ENCODE peak calls at places on chromosome 7, in six cellular contexts. One of them, this sample, is unnamed. For H3K36me3, the result is how much of the 10 kb centered on the place peaks cover.

GRCh38 chr7:94223375-94224084 is 171.2 kb upstream of the COL1A2 start:
- DNase-seq in ovary: no peak
- DNase-seq in tibial nerve: no peak
- DNase-seq in transverse colon: no peak
- DNase-seq in H1: peak
- DNase-seq in stomach: no peak
- DNase-seq in this sample: no peak

GRCh38 chr7:66138994-66139752 is 24.5 kb downstream of the CRCP start:
- DNase-seq in transverse colon: no peak
- DNase-seq in ovary: no peak
- DNase-seq in tibial nerve: no peak
- DNase-seq in stomach: no peak
- DNase-seq in H1: no peak
- DNase-seq in this sample: no peak

GRCh38 chr7:1369856-1370657 is 89.2 kb downstream of the MICALL2 start:
- DNase-seq in tibial nerve: no peak
- DNase-seq in ovary: no peak
- DNase-seq in stomach: no peak
- DNase-seq in H1: peak
- DNase-seq in transverse colon: no peak
- DNase-seq in this sample: no peak

GRCh38 chr7:21514071-21514470 is 28.8 kb upstream of the DNAH11 start:
- DNase-seq in ovary: no peak
- DNase-seq in stomach: no peak
- DNase-seq in tibial nerve: no peak
- DNase-seq in transverse colon: no peak
- DNase-seq in H1: no peak
- DNase-seq in this sample: no peak

GRCh38 chr7:104914427-104914826 is 99.6 kb upstream of the KMT2E start:
- DNase-seq in stomach: no peak
- DNase-seq in transverse colon: no peak
- DNase-seq in H1: no peak
- DNase-seq in ovary: no peak
- DNase-seq in tibial nerve: no peak
- DNase-seq in this sample: no peak

GRCh38 chr7:85573346-85573745 is 386.5 kb upstream of the SEMA3D start:
- DNase-seq in H1: no peak
- DNase-seq in stomach: no peak
- DNase-seq in transverse colon: no peak
- DNase-seq in ovary: no peak
- DNase-seq in tibial nerve: no peak
- DNase-seq in this sample: no peak

GRCh38 chr7:65827366-65827765 is 45.5 kb upstream of the VKORC1L1 start:
- DNase-seq in transverse colon: no peak
- DNase-seq in stomach: no peak
- DNase-seq in tibial nerve: no peak
- DNase-seq in H1: no peak
- DNase-seq in ovary: no peak
- DNase-seq in this sample: no peak

GRCh38 chr7:1324028-1324900 is 91.6 kb downstream of the UNCX start:
- DNase-seq in stomach: no peak
- DNase-seq in tibial nerve: no peak
- DNase-seq in ovary: no peak
- DNase-seq in H1: no peak
- DNase-seq in transverse colon: no peak
- DNase-seq in this sample: no peak

GRCh38 chr7:148156248-148156647 is 434.3 kb upstream of the C7orf33 start:
- DNase-seq in transverse colon: no peak
- DNase-seq in ovary: no peak
- DNase-seq in H1: no peak
- DNase-seq in stomach: no peak
- DNase-seq in tibial nerve: no peak
- DNase-seq in this sample: no peak

GRCh38 chr7:114630186-114630824 is 215.7 kb downstream of the FOXP2 start:
- DNase-seq in tibial nerve: no peak
- DNase-seq in stomach: no peak
- DNase-seq in ovary: no peak
- DNase-seq in H1: no peak
- DNase-seq in transverse colon: no peak
- DNase-seq in this sample: no peak

GRCh38 chr7:7352845-7353244 is 170.5 kb downstream of the C1GALT1 start:
- DNase-seq in transverse colon: no peak
- DNase-seq in stomach: no peak
- DNase-seq in H1: peak
- DNase-seq in tibial nerve: no peak
- DNase-seq in ovary: no peak
- DNase-seq in this sample: no peak

GRCh38 chr7:87445897-87446296 is 29.6 kb downstream of the ABCB4 start:
- DNase-seq in tibial nerve: no peak
- DNase-seq in transverse colon: no peak
- DNase-seq in stomach: no peak
- DNase-seq in H1: no peak
- DNase-seq in ovary: no peak
- DNase-seq in this sample: no peak

GRCh38 chr7:35968140-35968940 is 167.5 kb downstream of the SEPTIN7 start:
- DNase-seq in tibial nerve: no peak
- DNase-seq in stomach: no peak
- DNase-seq in H1: no peak
- DNase-seq in ovary: no peak
- DNase-seq in transverse colon: no peak
- DNase-seq in this sample: no peak

GRCh38 chr7:39252916-39253315 is 275.2 kb downstream of the POU6F2 start:
- DNase-seq in H1: no peak
- DNase-seq in stomach: no peak
- DNase-seq in tibial nerve: no peak
- DNase-seq in transverse colon: no peak
- DNase-seq in ovary: no peak
- DNase-seq in this sample: no peak

GRCh38 chr7:8058852-8059251 is 90.3 kb downstream of the GLCCI1 start:
- DNase-seq in H1: no peak
- DNase-seq in stomach: no peak
- DNase-seq in transverse colon: no peak
- DNase-seq in ovary: no peak
- DNase-seq in tibial nerve: no peak
- DNase-seq in this sample: no peak

GRCh38 chr7:130008941-130009847 is 42.0 kb downstream of the ZC3HC1 start:
- DNase-seq in transverse colon: peak
- DNase-seq in tibial nerve: no peak
- DNase-seq in H1: no peak
- DNase-seq in ovary: peak
- DNase-seq in stomach: peak
- DNase-seq in this sample: no peak

GRCh38 chr7:116902811-116903210 is 40.4 kb downstream of the CAPZA2 start:
- DNase-seq in tibial nerve: no peak
- DNase-seq in transverse colon: no peak
- DNase-seq in ovary: no peak
- DNase-seq in H1: no peak
- DNase-seq in stomach: no peak
- DNase-seq in this sample: no peak
- H3K36me3 ChIP-seq in tibial nerve: under half
- H3K36me3 ChIP-seq in transverse colon: half or more
- H3K36me3 ChIP-seq in ovary: under half
- H3K36me3 ChIP-seq in H1: under half
- H3K36me3 ChIP-seq in stomach: half or more
- H3K36me3 ChIP-seq in this sample: under half

GRCh38 chr7:25823571-25823970 is 328.4 kb upstream of the NFE2L3 start:
- DNase-seq in stomach: no peak
- DNase-seq in tibial nerve: no peak
- DNase-seq in transverse colon: no peak
- DNase-seq in H1: no peak
- DNase-seq in ovary: no peak
- DNase-seq in this sample: no peak

GRCh38 chr7:25822823-25823222 is 329.2 kb upstream of the NFE2L3 start:
- DNase-seq in stomach: no peak
- DNase-seq in tibial nerve: no peak
- DNase-seq in H1: no peak
- DNase-seq in ovary: no peak
- DNase-seq in transverse colon: no peak
- DNase-seq in this sample: no peak

GRCh38 chr7:25821225-25821624 is 330.8 kb upstream of the NFE2L3 start:
- DNase-seq in ovary: no peak
- DNase-seq in tibial nerve: no peak
- DNase-seq in H1: no peak
- DNase-seq in transverse colon: no peak
- DNase-seq in stomach: no peak
- DNase-seq in this sample: no peak

GRCh38 chr7:25815711-25816110 is 336.3 kb upstream of the NFE2L3 start:
- DNase-seq in ovary: no peak
- DNase-seq in transverse colon: no peak
- DNase-seq in stomach: no peak
- DNase-seq in tibial nerve: no peak
- DNase-seq in H1: no peak
- DNase-seq in this sample: no peak

GRCh38 chr7:25820432-25821040 is 331.5 kb upstream of the NFE2L3 start:
- DNase-seq in tibial nerve: no peak
- DNase-seq in stomach: no peak
- DNase-seq in ovary: no peak
- DNase-seq in H1: no peak
- DNase-seq in transverse colon: no peak
- DNase-seq in this sample: no peak
- TF ChIP-seq CTCF in tibial nerve: no peak
- TF ChIP-seq CTCF in stomach: no peak
- TF ChIP-seq CTCF in ovary: no peak
- TF ChIP-seq CTCF in H1: peak
- TF ChIP-seq CTCF in transverse colon: peak
- TF ChIP-seq CTCF in this sample: no peak

GRCh38 chr7:113084499-113085172 is 2.0 kb downstream of the GPR85 start:
- DNase-seq in ovary: no peak
- DNase-seq in H1: no peak
- DNase-seq in transverse colon: no peak
- DNase-seq in stomach: no peak
- DNase-seq in tibial nerve: no peak
- DNase-seq in this sample: no peak

GRCh38 chr7:113085781-113086390 is 741 bp downstream of the GPR85 start:
- DNase-seq in H1: no peak
- DNase-seq in ovary: no peak
- DNase-seq in stomach: no peak
- DNase-seq in tibial nerve: no peak
- DNase-seq in transverse colon: no peak
- DNase-seq in this sample: no peak

GRCh38 chr7:113086431-113086888 is at the start of gene GPR85:
- DNase-seq in stomach: peak
- DNase-seq in tibial nerve: peak
- DNase-seq in transverse colon: peak
- DNase-seq in H1: peak
- DNase-seq in ovary: peak
- DNase-seq in this sample: peak

GRCh38 chr7:113083132-113083833 is 3.3 kb downstream of the GPR85 start:
- DNase-seq in ovary: no peak
- DNase-seq in tibial nerve: no peak
- DNase-seq in stomach: no peak
- DNase-seq in transverse colon: no peak
- DNase-seq in H1: no peak
- DNase-seq in this sample: no peak

DNA sequence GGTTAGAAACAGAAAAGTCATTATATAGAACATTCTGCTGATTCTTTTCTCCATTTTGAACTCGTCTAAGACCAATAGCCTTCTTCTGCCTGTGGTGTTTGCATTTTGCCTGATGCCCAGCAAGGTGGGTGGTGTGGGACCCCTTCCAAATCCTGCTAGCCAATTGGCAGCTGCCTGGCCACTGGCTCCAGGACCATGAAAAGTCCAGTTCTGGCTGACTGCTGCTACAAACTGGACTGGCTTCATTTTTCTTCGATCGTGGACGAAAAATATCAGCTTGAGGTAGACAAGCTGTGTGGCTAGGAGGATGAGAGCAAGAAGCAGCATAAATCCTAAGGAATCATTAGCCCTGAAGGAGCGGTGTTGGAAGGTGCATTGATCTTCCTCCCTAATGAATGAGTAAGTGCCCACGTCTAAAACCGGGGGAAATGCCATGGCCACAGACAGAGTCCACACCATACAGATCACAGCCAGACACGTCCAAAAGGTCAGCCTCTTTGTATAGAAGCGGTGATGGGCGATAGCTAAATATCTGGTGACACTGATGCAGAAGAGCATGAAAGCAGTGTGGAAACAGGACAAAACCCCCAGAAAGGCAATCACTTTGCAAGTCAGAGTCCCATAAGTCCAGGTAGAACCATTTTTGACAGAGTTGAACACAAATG is 2.7 kb downstream of the GPR85 start:
- DNase-seq in H1: no peak
- DNase-seq in transverse colon: no peak
- DNase-seq in tibial nerve: no peak
- DNase-seq in ovary: no peak
- DNase-seq in stomach: no peak
- DNase-seq in this sample: no peak
- TF ChIP-seq EP300 in H1: no peak
- TF ChIP-seq EP300 in transverse colon: no peak
- TF ChIP-seq EP300 in tibial nerve: no peak
- TF ChIP-seq EP300 in ovary: no peak
- TF ChIP-seq EP300 in stomach: no peak
- TF ChIP-seq EP300 in this sample: no peak

GRCh38 chr7:252981-253380 is 37.0 kb upstream of the FOXL3 start:
- DNase-seq in tibial nerve: no peak
- DNase-seq in stomach: no peak
- DNase-seq in H1: no peak
- DNase-seq in ovary: no peak
- DNase-seq in transverse colon: no peak
- DNase-seq in this sample: no peak

GRCh38 chr7:255721-256361 is 34.1 kb upstream of the FOXL3 start:
- DNase-seq in transverse colon: no peak
- DNase-seq in H1: no peak
- DNase-seq in ovary: no peak
- DNase-seq in stomach: no peak
- DNase-seq in tibial nerve: no peak
- DNase-seq in this sample: no peak

GRCh38 chr7:253491-254336 is 36.3 kb upstream of the FOXL3 start:
- DNase-seq in tibial nerve: no peak
- DNase-seq in transverse colon: no peak
- DNase-seq in ovary: no peak
- DNase-seq in H1: no peak
- DNase-seq in stomach: no peak
- DNase-seq in this sample: no peak

GRCh38 chr7:255038-255435 is 34.9 kb upstream of the FOXL3 start:
- DNase-seq in ovary: no peak
- DNase-seq in stomach: no peak
- DNase-seq in transverse colon: no peak
- DNase-seq in tibial nerve: no peak
- DNase-seq in H1: no peak
- DNase-seq in this sample: no peak

GRCh38 chr7:254337-255037 is 35.5 kb upstream of the FOXL3 start:
- DNase-seq in stomach: no peak
- DNase-seq in transverse colon: no peak
- DNase-seq in tibial nerve: no peak
- DNase-seq in H1: no peak
- DNase-seq in ovary: no peak
- DNase-seq in this sample: no peak
- H3K36me3 ChIP-seq in stomach: half or more
- H3K36me3 ChIP-seq in transverse colon: under half
- H3K36me3 ChIP-seq in tibial nerve: under half
- H3K36me3 ChIP-seq in H1: under half
- H3K36me3 ChIP-seq in ovary: under half
- H3K36me3 ChIP-seq in this sample: under half

GRCh38 chr7:159045839-159046238 is 98.8 kb downstream of the VIPR2 start:
- DNase-seq in transverse colon: no peak
- DNase-seq in tibial nerve: no peak
- DNase-seq in ovary: no peak
- DNase-seq in H1: no peak
- DNase-seq in stomach: no peak
- DNase-seq in this sample: no peak
- TF ChIP-seq CTCF in transverse colon: no peak
- TF ChIP-seq CTCF in tibial nerve: no peak
- TF ChIP-seq CTCF in ovary: no peak
- TF ChIP-seq CTCF in H1: no peak
- TF ChIP-seq CTCF in stomach: no peak
- TF ChIP-seq CTCF in this sample: no peak

GRCh38 chr7:5452937-5453540 is 29.4 kb upstream of the TNRC18 start:
- DNase-seq in transverse colon: no peak
- DNase-seq in ovary: no peak
- DNase-seq in stomach: no peak
- DNase-seq in H1: peak
- DNase-seq in tibial nerve: peak
- DNase-seq in this sample: no peak
- TF ChIP-seq EP300 in transverse colon: no peak
- TF ChIP-seq EP300 in ovary: no peak
- TF ChIP-seq EP300 in stomach: no peak
- TF ChIP-seq EP300 in H1: no peak
- TF ChIP-seq EP300 in tibial nerve: no peak
- TF ChIP-seq EP300 in this sample: no peak